ENCODE peak calls at places on chromosomes 3 and 15, in four cellular contexts. E is astrocyte, A is endothelial cell, P is cardiac fibroblast. U is an unnamed sample.

GRCh38 chr3:50338989-50339388 is 1.6 kb downstream of the RASSF1 start:
- DNase-seq in E (no peak), A (no peak), P (no peak), U (no peak)

GRCh38 chr15:52527898-52528464 is 699 bp downstream of the MYO5A start:
- DNase-seq in E (peak; percentile 18), A (peak; percentile 13), P (peak; percentile 27), U (no peak)

GRCh38 chr3:8020047-8020446 is 481.6 kb upstream of the LMCD1 start:
- DNase-seq in E (no peak), A (no peak), P (no peak), U (no peak)

GRCh38 chr3:102141913-102142210 is 292.5 kb downstream of the NFKBIZ start:
- DNase-seq in E (no peak), A (no peak), P (no peak), U (no peak)

GRCh38 chr15:78951841-78952238 is 7.0 kb upstream of the CTSH start:
- DNase-seq in E (peak; percentile 46), A (no peak), P (peak; percentile 60), U (no peak)

GRCh38 chr3:50571486-50571885 is 2.2 kb downstream of the HEMK1 start:
- DNase-seq in E (no peak), A (no peak), P (no peak), U (no peak)

GRCh38 chr15:59138243-59138642 is 33.3 kb downstream of the CCNB2 start:
- DNase-seq in E (no peak), A (peak; percentile 82), P (peak; percentile 46), U (no peak)

GRCh38 chr15:77542491-77543001 is 90.2 kb downstream of the LINGO1 start:
- DNase-seq in E (peak; percentile 20), A (no peak), P (no peak), U (no peak)

GRCh38 chr15:83287541-83288027 is 3.1 kb upstream of the BNC1 start:
- DNase-seq in E (peak; percentile 99), A (no peak), P (peak; percentile 93), U (peak; percentile 91)

GRCh38 chr15:70258369-70259029 is 160.8 kb upstream of the TLE3 start:
- DNase-seq in E (peak; percentile 18), A (no peak), P (peak; percentile 11), U (no peak)

GRCh38 chr3:101632586-101632985 is 44.3 kb downstream of the ZBTB11 start:
- DNase-seq in E (no peak), A (no peak), P (no peak), U (no peak)

GRCh38 chr3:42032693-42033349 is 58.3 kb upstream of the TRAK1 start:
- DNase-seq in E (peak; percentile 97), A (no peak), P (peak; percentile 91), U (peak; percentile 97)

GRCh38 chr3:172839679-172840078 is 89.2 kb downstream of the ECT2 start:
- DNase-seq in E (no peak), A (no peak), P (no peak), U (no peak)

GRCh38 chr3:141486735-141487418 is at the start of gene RASA2:
- DNase-seq in E (peak; percentile 20), A (peak; percentile 69), P (peak; percentile 85), U (peak; percentile 48)

GRCh38 chr3:186281172-186281571 is 80.9 kb downstream of the DGKG start:
- DNase-seq in E (peak; percentile 86), A (no peak), P (peak; percentile 60), U (peak; percentile 88)

GRCh38 chr3:190595807-190596206 is 81.9 kb downstream of the IL1RAP start:
- DNase-seq in E (no peak), A (no peak), P (no peak), U (no peak)

GRCh38 chr15:81002254-81003022 is 1.7 kb downstream of the TLNRD1 start:
- DNase-seq in E (no peak), A (peak; percentile 26), P (peak; percentile 28), U (no peak)

GRCh38 chr15:93210995-93211394 is 122.0 kb upstream of the RGMA start:
- DNase-seq in E (no peak), A (no peak), P (no peak), U (no peak)

GRCh38 chr15:45884755-45885445 is 250.1 kb downstream of the SQOR start:
- DNase-seq in E (no peak), A (no peak), P (no peak), U (no peak)

GRCh38 chr3:52830535-52831258 is at the start of gene ITIH4:
- DNase-seq in E (peak; percentile 44), A (no peak), P (peak; percentile 13), U (no peak)

GRCh38 chr3:189776163-189776824 is 145.1 kb downstream of the TP63 start:
- DNase-seq in E (no peak), A (no peak), P (no peak), U (no peak)

GRCh38 chr3:14915636-14916222 is 31.7 kb upstream of the NR2C2 start:
- DNase-seq in E (no peak), A (no peak), P (no peak), U (no peak)

GRCh38 chr3:48655586-48655985 is 7.1 kb downstream of the CELSR3 start:
- DNase-seq in E (no peak), A (no peak), P (no peak), U (no peak)

GRCh38 chr3:170448530-170449110 is 30.0 kb downstream of the CLDN11 start:
- DNase-seq in E (no peak), A (no peak), P (no peak), U (no peak)

GRCh38 chr3:11581237-11582122 is 62.2 kb downstream of the VGLL4 start:
- DNase-seq in E (no peak), A (no peak), P (no peak), U (no peak)

GRCh38 chr15:50064674-50065073 is 54.4 kb downstream of the ATP8B4 start:
- DNase-seq in E (no peak), A (no peak), P (no peak), U (no peak)

GRCh38 chr3:183698760-183699159 is 1.2 kb downstream of the YEATS2 start:
- DNase-seq in E (peak; percentile 17), A (peak; percentile 9), P (peak; percentile 49), U (no peak)

GRCh38 chr3:64561503-64561810 is 126.3 kb downstream of the ADAMTS9 start:
- DNase-seq in E (no peak), A (no peak), P (no peak), U (no peak)

GRCh38 chr3:23232016-23232415 is 28.9 kb downstream of the UBE2E2 start:
- DNase-seq in E (peak; percentile 13), A (no peak), P (peak; percentile 53), U (no peak)

GRCh38 chr15:88982304-88982945 is 69.2 kb upstream of the MFGE8 start:
- DNase-seq in E (peak; percentile 78), A (no peak), P (peak; percentile 94), U (peak; percentile 88)

GRCh38 chr3:8460815-8461482 is 40.7 kb upstream of the LMCD1 start:
- DNase-seq in E (peak; percentile 94), A (no peak), P (peak; percentile 86), U (peak; percentile 92)